ENCODE peak calls at places on chromosomes 16 and 17, in seven cellular contexts. I, A, L, R, E, Z and D are unnamed samples.
A peak's percentile ranks its signal among the peaks of the same experiment; 100 is the strongest.

GRCh38 chr16:47196457-47196856 is 52.7 kb upstream of the NETO2 start:
- DNase-seq in L (no peak), E (no peak), Z (no peak), I (no peak), A (no peak), R (no peak), D (no peak)

GRCh38 chr16:71600822-71601221 is 23.9 kb upstream of the TAT start:
- DNase-seq in L (no peak), E (no peak), R (no peak), I (no peak), Z (no peak), A (no peak), D (no peak)

GRCh38 chr16:89269805-89270665 is 52.5 kb downstream of the ZNF778 start:
- DNase-seq in A (no peak), E (no peak), L (no peak), I (no peak), R (no peak), Z (no peak), D (no peak)

GRCh38 chr16:11851301-11852091 is at the start of gene RSL1D1:
- DNase-seq in I (peak; percentile 86), L (peak; percentile 98), R (peak; percentile 97), E (peak; percentile 88), Z (peak; percentile 88), A (peak; percentile 96), D (peak; percentile 62)

GRCh38 chr16:68022278-68022727 is 729 bp downstream of the DDX28 start:
- DNase-seq in R (no peak), Z (no peak), A (no peak), E (no peak), I (no peak), L (no peak), D (no peak)

GRCh38 chr16:58651965-58652348 is 22.3 kb upstream of the CNOT1 start:
- DNase-seq in R (no peak), E (no peak), I (no peak), A (no peak), L (no peak), Z (no peak), D (no peak)

GRCh38 chr17:2468270-2468669 is 43.4 kb downstream of the METTL16 start:
- DNase-seq in I (no peak), L (no peak), A (no peak), R (no peak), E (no peak), Z (no peak), D (no peak)

GRCh38 chr16:68236804-68237242 is 896 bp upstream of the ESRP2 start:
- DNase-seq in L (no peak), E (no peak), Z (no peak), A (peak; percentile 67), R (peak; percentile 66), I (no peak), D (no peak)

GRCh38 chr16:31876955-31877828 is 3.6 kb downstream of the ZNF267 start:
- DNase-seq in L (peak; percentile 61), E (no peak), Z (no peak), I (peak; percentile 56), R (peak; percentile 78), A (no peak), D (no peak)